ENCODE peak calls at places on chromosomes 2 and 18, in eight cellular contexts. U is HFF-Myc, J is IMR-90, D is choroid plexus epithelial cell, M is aorta, X is thoracic aorta, V is testis, N is GM23338. I is an unnamed sample.

GRCh38 chr2:48009256-48009655 is 103.0 kb upstream of the FBXO11 start:
- DNase-seq in U (no peak), J (no peak), D (peak), M (no peak), X (no peak), V (no peak), N (no peak), I (no peak)

GRCh38 chr2:121648206-121648605 is 1.1 kb downstream of the CLASP1 start:
- DNase-seq in U (no peak), J (peak), D (peak), M (no peak), X (no peak), V (no peak), N (no peak), I (no peak)

GRCh38 chr18:22363867-22364463 is 53.8 kb downstream of the CTAGE1 start:
- DNase-seq in U (no peak), J (peak), D (peak), M (no peak), X (no peak), V (no peak), N (no peak), I (no peak)

GRCh38 chr2:172430671-172431070 is 3.3 kb downstream of the ITGA6 start:
- DNase-seq in U (no peak), J (peak), D (no peak), M (no peak), X (no peak), V (no peak), N (no peak), I (no peak)

GRCh38 chr2:233817995-233818638 is 36.2 kb downstream of the HJURP start:
- DNase-seq in U (no peak), J (no peak), D (no peak), M (peak), X (no peak), V (no peak), N (no peak), I (no peak)

GRCh38 chr2:135667045-135667444 is 74.6 kb upstream of the UBXN4 start:
- DNase-seq in U (no peak), J (peak), D (peak), M (no peak), X (no peak), V (no peak), N (peak), I (no peak)

GRCh38 chr18:13445241-13445897 is 226.8 kb downstream of the LDLRAD4 start:
- DNase-seq in U (no peak), J (no peak), D (no peak), M (no peak), X (no peak), V (no peak), N (no peak), I (no peak)

GRCh38 chr2:19731040-19731439 is 170.7 kb downstream of the TTC32 start:
- DNase-seq in U (no peak), J (peak), D (no peak), M (no peak), X (no peak), V (no peak), N (no peak), I (no peak)

GRCh38 chr2:19711470-19712372 is 190.1 kb downstream of the TTC32 start:
- DNase-seq in U (peak), J (peak), D (peak), M (no peak), X (peak), V (no peak), N (peak), I (peak)

GRCh38 chr18:58310517-58310916 is 266.5 kb downstream of the NEDD4L start:
- DNase-seq in U (no peak), J (no peak), D (no peak), M (no peak), X (no peak), V (no peak), N (peak), I (no peak)

GRCh38 chr2:110114007-110114591 is 1.5 kb downstream of the MALL start:
- DNase-seq in U (no peak), J (no peak), D (no peak), M (no peak), X (no peak), V (no peak), N (peak), I (no peak)

DNA sequence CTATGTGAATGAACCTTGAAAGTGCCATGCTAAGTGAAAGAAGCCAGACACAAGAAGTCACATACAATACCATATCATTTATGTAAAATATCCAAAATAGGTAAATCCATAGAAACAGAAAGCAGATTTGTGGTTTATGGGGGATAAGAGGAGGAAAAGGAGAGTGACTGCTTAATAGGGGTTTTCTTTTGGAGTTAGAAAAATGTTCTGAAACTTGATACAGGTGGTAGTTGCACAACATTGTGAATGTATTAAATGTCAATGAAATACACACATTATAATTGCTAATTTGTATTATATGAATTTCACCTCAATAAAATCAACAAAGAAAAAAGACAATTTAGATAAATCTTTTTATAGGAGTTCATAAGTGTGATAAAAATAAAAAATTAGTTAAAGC is 37.1 kb downstream of the MEMO1 start:
- DNase-seq in U (no peak), J (no peak), D (peak), M (no peak), X (no peak), V (no peak), N (no peak), I (no peak)
- H3K4me3 ChIP-seq in U (no peak), J (no peak), D (no peak), M (no peak), X (no peak), V (no peak), N (no peak), I (no peak)

GRCh38 chr2:150610670-150611279 is 123.3 kb upstream of the RND3 start:
- DNase-seq in U (no peak), J (peak), D (peak), M (no peak), X (no peak), V (peak), N (peak), I (no peak)
- H3K4me3 ChIP-seq in U (no peak), J (no peak), D (no peak), M (no peak), X (no peak), V (no peak), N (no peak), I (no peak)

GRCh38 chr2:237873961-237874551 is 14.6 kb downstream of the RAMP1 start:
- DNase-seq in U (no peak), J (no peak), D (no peak), M (peak), X (no peak), V (no peak), N (no peak), I (no peak)
- H3K4me3 ChIP-seq in U (no peak), J (no peak), D (no peak), M (no peak), X (peak), V (no peak), N (no peak), I (no peak)

GRCh38 chr2:17543131-17543660 is 2.7 kb downstream of the VSNL1 start:
- DNase-seq in U (no peak), J (no peak), D (no peak), M (no peak), X (no peak), V (no peak), N (peak), I (no peak)
- H3K4me3 ChIP-seq in U (no peak), J (no peak), D (no peak), M (no peak), X (no peak), V (no peak), N (peak), I (no peak)

DNA sequence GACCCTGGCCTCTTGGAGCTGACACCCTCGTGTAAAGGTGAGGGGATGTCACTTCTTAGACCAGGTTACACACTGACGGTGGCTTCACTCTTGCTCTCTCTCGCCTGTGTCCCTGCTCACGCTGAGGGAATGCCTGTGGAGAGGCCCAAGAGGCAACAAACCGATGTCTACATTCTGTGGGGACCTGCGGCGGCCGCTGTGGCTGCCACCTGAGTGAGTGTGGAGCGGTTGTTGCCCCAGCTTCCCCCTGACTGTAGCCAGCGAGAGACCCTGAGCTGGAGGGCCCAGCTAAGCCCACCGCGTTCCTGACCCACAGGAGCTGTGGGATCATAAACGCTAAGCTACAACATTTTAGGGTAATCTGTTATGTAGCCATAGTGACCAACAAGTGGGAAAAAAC is 55.7 kb upstream of the ASAP2 start:
- DNase-seq in U (no peak), J (no peak), D (no peak), M (no peak), X (no peak), V (no peak), N (no peak), I (no peak)
- H3K4me3 ChIP-seq in U (no peak), J (no peak), D (no peak), M (no peak), X (no peak), V (no peak), N (no peak), I (no peak)

GRCh38 chr2:204274991-204275390 is 270.3 kb upstream of the PARD3B start:
- DNase-seq in U (no peak), J (no peak), D (no peak), M (no peak), X (no peak), V (no peak), N (no peak), I (no peak)

GRCh38 chr2:204277226-204277625 is 268.0 kb upstream of the PARD3B start:
- DNase-seq in U (no peak), J (no peak), D (no peak), M (no peak), X (no peak), V (no peak), N (no peak), I (no peak)

GRCh38 chr2:204282081-204282480 is 263.2 kb upstream of the PARD3B start:
- DNase-seq in U (no peak), J (no peak), D (no peak), M (no peak), X (no peak), V (no peak), N (no peak), I (no peak)

GRCh38 chr2:204282525-204282924 is 262.8 kb upstream of the PARD3B start:
- DNase-seq in U (no peak), J (no peak), D (peak), M (no peak), X (no peak), V (no peak), N (peak), I (no peak)

GRCh38 chr2:204280239-204280638 is 265.0 kb upstream of the PARD3B start:
- DNase-seq in U (no peak), J (no peak), D (no peak), M (no peak), X (no peak), V (no peak), N (no peak), I (no peak)
- H3K4me3 ChIP-seq in U (no peak), J (no peak), D (no peak), M (no peak), X (no peak), V (no peak), N (no peak), I (no peak)

GRCh38 chr2:222920657-222921186 is 59.9 kb downstream of the ACSL3 start:
- DNase-seq in U (no peak), J (no peak), D (no peak), M (no peak), X (no peak), V (no peak), N (peak), I (no peak)
- H3K4me3 ChIP-seq in U (no peak), J (no peak), D (no peak), M (no peak), X (no peak), V (no peak), N (no peak), I (no peak)